ENCODE peak calls at places on chromosomes 1 and 21, in five cellular contexts. Y, W, H, B and R are unnamed samples.

GRCh38 chr1:2228684-2229031 is 539 bp downstream of the SKI start:
- DNase-seq in Y (peak; percentile 39), H (no peak), B (no peak), W (no peak), R (peak; percentile 50)

GRCh38 chr1:157893681-157894080 is 52.1 kb upstream of the CD5L start:
- DNase-seq in W (no peak), B (no peak), H (no peak), Y (no peak), R (no peak)

GRCh38 chr1:108080448-108080847 is 115.5 kb upstream of the VAV3 start:
- DNase-seq in W (no peak), Y (no peak), H (no peak), B (no peak), R (no peak)

GRCh38 chr1:30749691-30750583 is 7.6 kb downstream of the LAPTM5 start:
- DNase-seq in B (no peak), Y (no peak), H (no peak), W (no peak), R (no peak)

GRCh38 chr1:55216078-55216477 is 914 bp upstream of the USP24 start:
- DNase-seq in H (no peak), B (no peak), W (no peak), Y (no peak), R (no peak)

GRCh38 chr1:44640178-44640865 is 34.0 kb downstream of the TMEM53 start:
- DNase-seq in H (no peak), Y (no peak), W (no peak), B (no peak), R (no peak)

GRCh38 chr1:113935970-113936369 is 6.8 kb downstream of the HIPK1 start:
- DNase-seq in W (no peak), B (no peak), Y (no peak), H (no peak), R (no peak)

GRCh38 chr1:51541313-51542050 is 22.4 kb upstream of the EPS15 start:
- DNase-seq in H (no peak), Y (no peak), B (no peak), W (no peak), R (no peak)

GRCh38 chr1:3799976-3800685 is 3.8 kb upstream of the LRRC47 start:
- DNase-seq in W (no peak), H (no peak), Y (no peak), B (no peak), R (no peak)

GRCh38 chr1:17842686-17843085 is 87.6 kb downstream of the ACTL8 start:
- DNase-seq in W (no peak), H (no peak), Y (no peak), B (no peak), R (no peak)

GRCh38 chr1:212545941-212546638 is 62.5 kb upstream of the ATF3 start:
- DNase-seq in Y (no peak), B (no peak), W (peak; percentile 82), H (peak; percentile 21), R (peak; percentile 84)

GRCh38 chr1:110339040-110339426 is at the start of gene RBM15:
- DNase-seq in H (peak; percentile 100), Y (peak; percentile 95), W (peak; percentile 99), B (peak; percentile 100), R (peak; percentile 100)

GRCh38 chr21:42069327-42069726 is 1.8 kb upstream of the UMODL1 start:
- DNase-seq in H (no peak), B (no peak), W (no peak), Y (no peak), R (no peak)

GRCh38 chr1:87335175-87335992 is 6.7 kb downstream of the LMO4 start:
- DNase-seq in W (peak; percentile 41), H (peak; percentile 83), B (peak; percentile 34), Y (peak; percentile 80), R (peak; percentile 21)

GRCh38 chr1:87336623-87337067 is 8.0 kb downstream of the LMO4 start:
- DNase-seq in W (no peak), B (no peak), Y (no peak), H (no peak), R (no peak)

GRCh38 chr1:87331319-87332269 is 2.9 kb downstream of the LMO4 start:
- DNase-seq in W (peak; percentile 76), B (peak; percentile 53), Y (peak; percentile 88), H (peak; percentile 53), R (peak; percentile 62)

GRCh38 chr1:87333692-87334347 is 5.1 kb downstream of the LMO4 start:
- DNase-seq in H (peak; percentile 21), Y (no peak), W (no peak), B (no peak), R (no peak)

GRCh38 chr1:87334351-87335174 is 5.9 kb downstream of the LMO4 start:
- DNase-seq in B (no peak), W (no peak), Y (peak; percentile 19), H (peak; percentile 11), R (peak; percentile 14)
- TF ChIP-seq CTCF in B (no peak), W (no peak), Y (no peak), H (no peak), R (peak; percentile 24)

GRCh38 chr1:39699419-39699818 is 8.2 kb upstream of the HPCAL4 start:
- DNase-seq in B (no peak), Y (no peak), W (no peak), H (no peak), R (no peak)
- H3K4me3 ChIP-seq in B (no peak overlapping the region), Y (no peak overlapping the region), W (no peak overlapping the region), H (no peak overlapping the region), R (no peak overlapping the region)

DNA sequence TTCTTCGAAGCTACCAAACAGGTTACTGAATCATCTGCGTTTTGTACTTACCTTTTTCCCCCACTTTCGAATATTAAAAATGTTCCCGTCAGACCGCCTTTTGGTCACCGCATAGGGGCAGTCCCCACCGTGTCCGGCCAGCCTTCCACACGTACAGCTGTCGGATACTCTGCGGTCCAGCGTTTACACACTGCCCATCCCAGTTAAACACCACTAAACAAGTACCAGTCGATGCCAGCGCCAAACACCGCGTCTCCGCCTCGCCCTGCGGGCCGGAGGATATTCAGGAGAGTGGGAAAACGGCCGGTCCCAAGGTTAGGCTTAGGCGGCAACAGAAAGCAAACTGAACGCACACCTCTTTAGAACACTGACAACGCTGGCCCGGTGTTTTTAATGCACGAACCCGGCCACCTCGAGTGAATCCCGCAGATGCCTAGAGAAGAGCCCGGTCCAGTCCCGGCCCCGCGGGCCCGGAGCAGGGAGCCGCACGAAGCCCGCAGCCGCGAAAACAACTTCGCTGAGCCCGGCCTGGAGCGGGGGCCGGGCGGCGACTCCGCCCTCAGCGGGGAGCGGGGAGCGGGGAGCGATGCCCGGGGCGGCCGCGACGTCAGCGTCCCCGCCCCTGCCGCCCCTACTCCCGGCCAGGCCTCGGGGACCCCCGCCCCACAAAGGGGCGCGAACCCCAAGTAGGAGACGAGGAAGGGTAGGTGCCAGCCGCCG is 730 bp upstream of the PHF13 start:
- DNase-seq in Y (peak; percentile 47), H (peak; percentile 28), B (peak; percentile 46), W (no peak), R (peak; percentile 54)
- TF ChIP-seq CTCF in Y (no peak), H (no peak), B (no peak), W (no peak), R (no peak)

GRCh38 chr1:43143441-43143888 is 28.6 kb downstream of the EBNA1BP2 start:
- DNase-seq in H (no peak), Y (no peak), W (no peak), B (no peak), R (peak; percentile 20)

GRCh38 chr1:43144228-43144627 is 27.9 kb downstream of the EBNA1BP2 start:
- DNase-seq in H (no peak), B (no peak), W (no peak), Y (no peak), R (peak; percentile 18)

GRCh38 chr1:43149889-43150288 is 22.2 kb downstream of the EBNA1BP2 start:
- DNase-seq in W (no peak), H (no peak), B (no peak), Y (no peak), R (no peak)

GRCh38 chr1:43152866-43153265 is 19.2 kb downstream of the EBNA1BP2 start:
- DNase-seq in W (no peak), B (no peak), Y (no peak), H (peak; percentile 7), R (peak; percentile 5)

GRCh38 chr1:43147625-43148319 is 24.3 kb downstream of the EBNA1BP2 start:
- DNase-seq in Y (peak; percentile 69), W (peak; percentile 63), B (peak; percentile 56), H (peak; percentile 18), R (peak; percentile 67)
- H3K4me3 ChIP-seq in Y (peak overlapping the region; percentile 21), W (peak overlapping the region; percentile 33), B (peak overlapping the region; percentile 57), H (no peak overlapping the region), R (peak overlapping the region; percentile 64)

GRCh38 chr21:32523463-32523862 is 61.9 kb downstream of the TCP10L start:
- DNase-seq in Y (no peak), H (no peak), W (no peak), B (no peak), R (no peak)
- TF ChIP-seq CTCF in Y (no peak), H (no peak), W (no peak), B (no peak), R (no peak)

GRCh38 chr1:31798433-31799195 is 17.2 kb downstream of the SPOCD1 start:
- DNase-seq in B (no peak), Y (no peak), W (no peak), H (no peak), R (peak; percentile 73)
- H3K4me3 ChIP-seq in B (no peak overlapping the region), Y (no peak overlapping the region), W (no peak overlapping the region), H (no peak overlapping the region), R (peak overlapping the region; percentile 45)